ENCODE peak calls at places on chromosomes 5 and 9, in six cellular contexts. One of them, this sample, is unnamed.

GRCh38 chr5:112787896-112788295 is 50.2 kb downstream of the APC start:
- DNase-seq in IMR-90: peak; percentile 52
- DNase-seq in Calu3: no peak
- DNase-seq in CD4-positive, alpha-beta T cell: no peak
- DNase-seq in foreskin keratinocyte: no peak
- DNase-seq in A673: no peak
- DNase-seq in this sample: no peak

GRCh38 chr9:83570359-83570758 is 32.2 kb upstream of the FRMD3 start:
- DNase-seq in Calu3: peak; percentile 3
- DNase-seq in A673: no peak
- DNase-seq in CD4-positive, alpha-beta T cell: no peak
- DNase-seq in foreskin keratinocyte: peak; percentile 69
- DNase-seq in IMR-90: no peak
- DNase-seq in this sample: no peak

GRCh38 chr5:141725909-141726308 is 43.9 kb upstream of the ARAP3 start:
- DNase-seq in foreskin keratinocyte: no peak
- DNase-seq in CD4-positive, alpha-beta T cell: no peak
- DNase-seq in Calu3: no peak
- DNase-seq in A673: no peak
- DNase-seq in IMR-90: no peak
- DNase-seq in this sample: no peak

GRCh38 chr9:107455461-107456155 is 34.0 kb downstream of the KLF4 start:
- DNase-seq in A673: no peak
- DNase-seq in Calu3: no peak
- DNase-seq in CD4-positive, alpha-beta T cell: no peak
- DNase-seq in IMR-90: no peak
- DNase-seq in foreskin keratinocyte: no peak
- DNase-seq in this sample: no peak

GRCh38 chr9:69542942-69543704 is 129.0 kb downstream of the APBA1 start:
- DNase-seq in A673: peak; percentile 64
- DNase-seq in IMR-90: no peak
- DNase-seq in foreskin keratinocyte: no peak
- DNase-seq in CD4-positive, alpha-beta T cell: no peak
- DNase-seq in Calu3: no peak
- DNase-seq in this sample: no peak

GRCh38 chr5:80156156-80156555 is 99.7 kb downstream of the SERINC5 start:
- DNase-seq in IMR-90: peak; percentile 24
- DNase-seq in foreskin keratinocyte: no peak
- DNase-seq in A673: no peak
- DNase-seq in Calu3: no peak
- DNase-seq in CD4-positive, alpha-beta T cell: no peak
- DNase-seq in this sample: no peak

GRCh38 chr9:77712533-77713130 is 64.5 kb upstream of the GNA14 start:
- DNase-seq in CD4-positive, alpha-beta T cell: no peak
- DNase-seq in Calu3: no peak
- DNase-seq in foreskin keratinocyte: peak; percentile 92
- DNase-seq in IMR-90: peak; percentile 90
- DNase-seq in A673: peak; percentile 26
- DNase-seq in this sample: no peak

GRCh38 chr5:68343421-68343826 is 127.9 kb downstream of the PIK3R1 start:
- DNase-seq in A673: no peak
- DNase-seq in IMR-90: peak; percentile 81
- DNase-seq in Calu3: peak; percentile 31
- DNase-seq in foreskin keratinocyte: peak; percentile 92
- DNase-seq in CD4-positive, alpha-beta T cell: no peak
- DNase-seq in this sample: no peak

GRCh38 chr9:105702207-105702606 is 7.9 kb downstream of the TMEM38B start:
- DNase-seq in foreskin keratinocyte: no peak
- DNase-seq in Calu3: no peak
- DNase-seq in A673: no peak
- DNase-seq in IMR-90: no peak
- DNase-seq in CD4-positive, alpha-beta T cell: no peak
- DNase-seq in this sample: no peak

GRCh38 chr5:151155777-151156731 is 1.5 kb downstream of the ANXA6 start:
- DNase-seq in CD4-positive, alpha-beta T cell: no peak
- DNase-seq in A673: peak; percentile 34
- DNase-seq in IMR-90: peak; percentile 68
- DNase-seq in Calu3: no peak
- DNase-seq in foreskin keratinocyte: no peak
- DNase-seq in this sample: no peak

GRCh38 chr9:21788752-21789151 is 13.7 kb upstream of the MTAP start:
- DNase-seq in CD4-positive, alpha-beta T cell: no peak
- DNase-seq in Calu3: no peak
- DNase-seq in IMR-90: no peak
- DNase-seq in foreskin keratinocyte: no peak
- DNase-seq in A673: no peak
- DNase-seq in this sample: no peak

GRCh38 chr9:21795483-21795882 is 7.0 kb upstream of the MTAP start:
- DNase-seq in Calu3: no peak
- DNase-seq in A673: no peak
- DNase-seq in CD4-positive, alpha-beta T cell: no peak
- DNase-seq in foreskin keratinocyte: no peak
- DNase-seq in IMR-90: no peak
- DNase-seq in this sample: no peak

GRCh38 chr9:21789541-21790037 is 12.8 kb upstream of the MTAP start:
- DNase-seq in foreskin keratinocyte: peak; percentile 84
- DNase-seq in CD4-positive, alpha-beta T cell: peak; percentile 17
- DNase-seq in IMR-90: peak; percentile 95
- DNase-seq in Calu3: no peak
- DNase-seq in A673: peak; percentile 77
- DNase-seq in this sample: no peak
- TF ChIP-seq CTCF in foreskin keratinocyte: peak; percentile 98
- TF ChIP-seq CTCF in CD4-positive, alpha-beta T cell: peak; percentile 99
- TF ChIP-seq CTCF in IMR-90: peak; percentile 70
- TF ChIP-seq CTCF in Calu3: peak; percentile 68
- TF ChIP-seq CTCF in A673: peak; percentile 72
- TF ChIP-seq CTCF in this sample: peak; percentile 100

GRCh38 chr9:214488-215448 is at the start of gene DOCK8:
- DNase-seq in foreskin keratinocyte: peak; percentile 62
- DNase-seq in IMR-90: no peak
- DNase-seq in CD4-positive, alpha-beta T cell: peak; percentile 49
- DNase-seq in A673: no peak
- DNase-seq in Calu3: peak; percentile 64
- DNase-seq in this sample: no peak
- TF ChIP-seq CTCF in foreskin keratinocyte: peak; percentile 62
- TF ChIP-seq CTCF in IMR-90: no peak
- TF ChIP-seq CTCF in CD4-positive, alpha-beta T cell: peak; percentile 20
- TF ChIP-seq CTCF in A673: no peak
- TF ChIP-seq CTCF in Calu3: no peak
- TF ChIP-seq CTCF in this sample: peak; percentile 61

DNA sequence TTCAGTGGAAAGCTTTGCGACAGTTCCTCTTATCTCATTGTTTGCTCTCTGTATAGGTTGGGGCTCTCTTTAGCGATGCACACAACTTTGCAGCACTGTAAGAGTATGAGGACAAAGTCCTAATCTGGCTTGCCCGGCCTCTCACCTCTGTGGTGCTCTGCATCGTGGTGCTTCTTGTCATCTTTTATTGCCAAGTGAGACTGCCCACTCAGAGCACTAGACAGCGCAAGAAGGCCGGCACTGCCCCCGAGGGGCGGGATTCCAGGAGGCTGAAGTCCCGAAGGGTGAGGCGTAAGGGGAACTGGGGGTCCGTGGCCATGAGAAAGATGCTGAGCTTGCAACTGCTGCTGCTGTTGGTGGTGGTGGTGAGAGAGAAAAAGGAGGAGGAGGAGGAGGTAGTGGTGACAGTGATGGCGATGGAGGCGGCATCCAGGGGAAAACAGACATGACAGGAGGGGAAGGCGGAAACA is 55.4 kb downstream of the TLE1 start:
- DNase-seq in Calu3: no peak
- DNase-seq in A673: no peak
- DNase-seq in CD4-positive, alpha-beta T cell: no peak
- DNase-seq in foreskin keratinocyte: no peak
- DNase-seq in IMR-90: no peak
- DNase-seq in this sample: no peak
- TF ChIP-seq CTCF in Calu3: no peak
- TF ChIP-seq CTCF in A673: no peak
- TF ChIP-seq CTCF in CD4-positive, alpha-beta T cell: no peak
- TF ChIP-seq CTCF in foreskin keratinocyte: no peak
- TF ChIP-seq CTCF in IMR-90: no peak
- TF ChIP-seq CTCF in this sample: no peak

GRCh38 chr5:36778336-36778735 is 98.2 kb upstream of the NIPBL start:
- DNase-seq in IMR-90: no peak
- DNase-seq in CD4-positive, alpha-beta T cell: no peak
- DNase-seq in A673: no peak
- DNase-seq in Calu3: no peak
- DNase-seq in foreskin keratinocyte: no peak
- DNase-seq in this sample: no peak

GRCh38 chr5:36777105-36777757 is 99.3 kb upstream of the NIPBL start:
- DNase-seq in Calu3: peak; percentile 22
- DNase-seq in foreskin keratinocyte: no peak
- DNase-seq in IMR-90: peak; percentile 27
- DNase-seq in CD4-positive, alpha-beta T cell: no peak
- DNase-seq in A673: peak; percentile 66
- DNase-seq in this sample: no peak
- TF ChIP-seq CTCF in Calu3: peak; percentile 13
- TF ChIP-seq CTCF in foreskin keratinocyte: peak; percentile 40
- TF ChIP-seq CTCF in IMR-90: peak; percentile 40
- TF ChIP-seq CTCF in CD4-positive, alpha-beta T cell: no peak
- TF ChIP-seq CTCF in A673: peak; percentile 68
- TF ChIP-seq CTCF in this sample: peak; percentile 73

GRCh38 chr5:3449481-3449880 is 146.2 kb upstream of the IRX1 start:
- DNase-seq in foreskin keratinocyte: no peak
- DNase-seq in Calu3: no peak
- DNase-seq in IMR-90: no peak
- DNase-seq in A673: no peak
- DNase-seq in CD4-positive, alpha-beta T cell: no peak
- DNase-seq in this sample: no peak
- TF ChIP-seq CTCF in foreskin keratinocyte: no peak
- TF ChIP-seq CTCF in Calu3: no peak
- TF ChIP-seq CTCF in IMR-90: no peak
- TF ChIP-seq CTCF in A673: no peak
- TF ChIP-seq CTCF in CD4-positive, alpha-beta T cell: no peak
- TF ChIP-seq CTCF in this sample: no peak

GRCh38 chr5:83133797-83134196 is 56.5 kb downstream of the XRCC4 start:
- DNase-seq in foreskin keratinocyte: no peak
- DNase-seq in A673: no peak
- DNase-seq in CD4-positive, alpha-beta T cell: no peak
- DNase-seq in Calu3: no peak
- DNase-seq in IMR-90: no peak
- DNase-seq in this sample: peak; percentile 82
- TF ChIP-seq CTCF in foreskin keratinocyte: peak; percentile 3
- TF ChIP-seq CTCF in A673: no peak
- TF ChIP-seq CTCF in CD4-positive, alpha-beta T cell: no peak
- TF ChIP-seq CTCF in Calu3: no peak
- TF ChIP-seq CTCF in IMR-90: no peak
- TF ChIP-seq CTCF in this sample: no peak

GRCh38 chr5:3393122-3393963 is 202.3 kb upstream of the IRX1 start:
- DNase-seq in foreskin keratinocyte: no peak
- DNase-seq in IMR-90: no peak
- DNase-seq in CD4-positive, alpha-beta T cell: no peak
- DNase-seq in Calu3: no peak
- DNase-seq in A673: no peak
- DNase-seq in this sample: no peak

GRCh38 chr5:3391210-3391609 is 204.4 kb upstream of the IRX1 start:
- DNase-seq in Calu3: no peak
- DNase-seq in CD4-positive, alpha-beta T cell: no peak
- DNase-seq in IMR-90: no peak
- DNase-seq in foreskin keratinocyte: no peak
- DNase-seq in A673: no peak
- DNase-seq in this sample: no peak

GRCh38 chr5:3394877-3395599 is 200.6 kb upstream of the IRX1 start:
- DNase-seq in CD4-positive, alpha-beta T cell: no peak
- DNase-seq in A673: no peak
- DNase-seq in foreskin keratinocyte: no peak
- DNase-seq in Calu3: no peak
- DNase-seq in IMR-90: no peak
- DNase-seq in this sample: no peak

GRCh38 chr5:3392306-3392939 is 203.2 kb upstream of the IRX1 start:
- DNase-seq in foreskin keratinocyte: no peak
- DNase-seq in CD4-positive, alpha-beta T cell: no peak
- DNase-seq in Calu3: no peak
- DNase-seq in A673: peak; percentile 7
- DNase-seq in IMR-90: no peak
- DNase-seq in this sample: no peak

GRCh38 chr5:3394046-3394597 is 201.5 kb upstream of the IRX1 start:
- DNase-seq in Calu3: no peak
- DNase-seq in foreskin keratinocyte: no peak
- DNase-seq in CD4-positive, alpha-beta T cell: no peak
- DNase-seq in A673: no peak
- DNase-seq in IMR-90: no peak
- DNase-seq in this sample: no peak
- TF ChIP-seq CTCF in Calu3: no peak
- TF ChIP-seq CTCF in foreskin keratinocyte: no peak
- TF ChIP-seq CTCF in CD4-positive, alpha-beta T cell: no peak
- TF ChIP-seq CTCF in A673: no peak
- TF ChIP-seq CTCF in IMR-90: no peak
- TF ChIP-seq CTCF in this sample: no peak

GRCh38 chr9:119284118-119284517 is 85.1 kb downstream of the BRINP1 start:
- DNase-seq in IMR-90: no peak
- DNase-seq in foreskin keratinocyte: no peak
- DNase-seq in Calu3: no peak
- DNase-seq in CD4-positive, alpha-beta T cell: no peak
- DNase-seq in A673: peak; percentile 15
- DNase-seq in this sample: no peak
- TF ChIP-seq CTCF in IMR-90: no peak
- TF ChIP-seq CTCF in foreskin keratinocyte: no peak
- TF ChIP-seq CTCF in Calu3: no peak
- TF ChIP-seq CTCF in CD4-positive, alpha-beta T cell: no peak
- TF ChIP-seq CTCF in A673: peak; percentile 27
- TF ChIP-seq CTCF in this sample: peak; percentile 33

DNA sequence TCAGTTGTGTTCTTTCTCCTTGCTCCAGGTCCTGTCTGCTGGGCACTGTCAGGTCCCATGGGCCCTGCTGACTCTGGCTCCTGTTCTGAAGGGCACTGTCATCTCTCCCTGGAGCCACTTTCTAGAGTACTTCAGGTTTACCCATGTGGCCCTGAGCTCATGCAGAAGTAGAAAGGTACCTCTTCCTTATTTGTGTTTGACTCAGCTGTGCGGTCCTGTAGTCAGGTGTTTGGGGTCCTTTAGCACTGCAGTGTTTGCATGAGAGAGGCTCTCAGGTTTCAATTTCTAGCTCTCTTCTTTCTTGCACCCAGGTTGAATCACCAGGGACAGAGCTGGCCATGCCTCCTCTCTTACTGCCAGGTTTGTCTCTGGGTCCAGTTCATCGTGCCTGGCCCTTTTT is 71.5 kb downstream of the HSPA4 start:
- DNase-seq in A673: no peak
- DNase-seq in CD4-positive, alpha-beta T cell: no peak
- DNase-seq in foreskin keratinocyte: no peak
- DNase-seq in Calu3: no peak
- DNase-seq in IMR-90: no peak
- DNase-seq in this sample: no peak
- TF ChIP-seq CTCF in A673: no peak
- TF ChIP-seq CTCF in CD4-positive, alpha-beta T cell: no peak
- TF ChIP-seq CTCF in foreskin keratinocyte: no peak
- TF ChIP-seq CTCF in Calu3: no peak
- TF ChIP-seq CTCF in IMR-90: no peak
- TF ChIP-seq CTCF in this sample: no peak

DNA sequence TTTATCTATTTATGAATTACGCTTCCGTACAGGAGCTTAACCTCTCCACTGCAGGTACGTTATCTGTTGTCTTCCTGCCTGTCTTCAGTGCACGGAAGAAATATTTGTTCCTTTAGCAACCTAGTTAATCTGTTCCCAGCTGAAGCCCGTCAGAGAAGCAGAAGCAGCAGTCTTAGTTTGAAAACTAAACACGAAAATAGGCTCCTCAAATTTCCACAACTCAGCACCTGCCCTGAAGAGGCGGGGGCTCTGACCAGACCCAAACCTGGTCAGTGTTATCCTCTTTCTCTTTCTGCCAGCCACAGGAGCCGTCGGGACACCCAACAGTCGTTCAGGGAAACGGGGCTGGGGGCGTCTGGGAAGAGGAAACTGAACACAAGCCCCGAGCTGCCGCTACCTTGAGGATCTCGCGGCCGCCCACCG is 426 bp downstream of the NUDCD2 start:
- DNase-seq in Calu3: no peak
- DNase-seq in A673: no peak
- DNase-seq in CD4-positive, alpha-beta T cell: no peak
- DNase-seq in foreskin keratinocyte: no peak
- DNase-seq in IMR-90: peak; percentile 23
- DNase-seq in this sample: no peak
- TF ChIP-seq CTCF in Calu3: peak; percentile 25
- TF ChIP-seq CTCF in A673: no peak
- TF ChIP-seq CTCF in CD4-positive, alpha-beta T cell: no peak
- TF ChIP-seq CTCF in foreskin keratinocyte: no peak
- TF ChIP-seq CTCF in IMR-90: no peak
- TF ChIP-seq CTCF in this sample: no peak